ENCODE peak calls at places on chromosomes 7 and 10, in nine cellular contexts. One of them, this sample, is unnamed.

GRCh38 chr10:32237644-32238345 is 109.2 kb downstream of the EPC1 start:
- DNase-seq in suprapubic skin: no peak
- DNase-seq in breast epithelium: no peak
- DNase-seq in endothelial cell: no peak
- DNase-seq in lower leg skin: no peak
- DNase-seq in ascending aorta: no peak
- DNase-seq in body of pancreas: no peak
- DNase-seq in psoas muscle: no peak
- DNase-seq in pancreas: no peak
- DNase-seq in this sample: no peak

GRCh38 chr7:107118109-107118900 is 50.5 kb upstream of the HBP1 start:
- DNase-seq in suprapubic skin: no peak
- DNase-seq in breast epithelium: no peak
- DNase-seq in endothelial cell: no peak
- DNase-seq in lower leg skin: no peak
- DNase-seq in ascending aorta: no peak
- DNase-seq in body of pancreas: no peak
- DNase-seq in psoas muscle: no peak
- DNase-seq in pancreas: no peak
- DNase-seq in this sample: no peak

GRCh38 chr7:86786376-86786775 is 142.7 kb downstream of the GRM3 start:
- DNase-seq in suprapubic skin: no peak
- DNase-seq in breast epithelium: no peak
- DNase-seq in endothelial cell: no peak
- DNase-seq in lower leg skin: no peak
- DNase-seq in ascending aorta: no peak
- DNase-seq in body of pancreas: no peak
- DNase-seq in psoas muscle: peak; percentile 42
- DNase-seq in pancreas: no peak
- DNase-seq in this sample: peak; percentile 67

GRCh38 chr10:91352760-91353159 is 57.4 kb upstream of the HECTD2 start:
- DNase-seq in suprapubic skin: no peak
- DNase-seq in breast epithelium: no peak
- DNase-seq in endothelial cell: no peak
- DNase-seq in lower leg skin: no peak
- DNase-seq in ascending aorta: no peak
- DNase-seq in body of pancreas: no peak
- DNase-seq in psoas muscle: no peak
- DNase-seq in pancreas: no peak
- DNase-seq in this sample: no peak

GRCh38 chr10:87928996-87929395 is 65.6 kb downstream of the PTEN start:
- DNase-seq in suprapubic skin: no peak
- DNase-seq in breast epithelium: no peak
- DNase-seq in endothelial cell: no peak
- DNase-seq in lower leg skin: no peak
- DNase-seq in ascending aorta: no peak
- DNase-seq in body of pancreas: no peak
- DNase-seq in psoas muscle: no peak
- DNase-seq in pancreas: no peak
- DNase-seq in this sample: no peak

GRCh38 chr10:89479255-89479654 is 56.1 kb downstream of the SLC16A12 start:
- DNase-seq in suprapubic skin: no peak
- DNase-seq in breast epithelium: no peak
- DNase-seq in endothelial cell: no peak
- DNase-seq in lower leg skin: no peak
- DNase-seq in ascending aorta: no peak
- DNase-seq in body of pancreas: no peak
- DNase-seq in psoas muscle: no peak
- DNase-seq in pancreas: no peak
- DNase-seq in this sample: no peak

GRCh38 chr10:117226813-117227451 is 14.0 kb upstream of the SLC18A2 start:
- DNase-seq in suprapubic skin: no peak
- DNase-seq in breast epithelium: no peak
- DNase-seq in endothelial cell: peak; percentile 55
- DNase-seq in lower leg skin: no peak
- DNase-seq in ascending aorta: no peak
- DNase-seq in body of pancreas: peak; percentile 59
- DNase-seq in psoas muscle: no peak
- DNase-seq in pancreas: no peak
- DNase-seq in this sample: no peak

GRCh38 chr7:93228302-93228701 is 2.0 kb upstream of the HEPACAM2 start:
- DNase-seq in suprapubic skin: no peak
- DNase-seq in breast epithelium: no peak
- DNase-seq in endothelial cell: peak; percentile 12
- DNase-seq in lower leg skin: no peak
- DNase-seq in ascending aorta: no peak
- DNase-seq in body of pancreas: no peak
- DNase-seq in psoas muscle: no peak
- DNase-seq in pancreas: no peak
- DNase-seq in this sample: no peak

GRCh38 chr10:115063702-115064479 is 29.3 kb upstream of the ATRNL1 start:
- DNase-seq in suprapubic skin: no peak
- DNase-seq in breast epithelium: no peak
- DNase-seq in endothelial cell: no peak
- DNase-seq in lower leg skin: no peak
- DNase-seq in ascending aorta: no peak
- DNase-seq in body of pancreas: no peak
- DNase-seq in psoas muscle: no peak
- DNase-seq in pancreas: no peak
- DNase-seq in this sample: no peak

GRCh38 chr10:101070098-101070497 is 8.3 kb downstream of the KAZALD1 start:
- DNase-seq in suprapubic skin: no peak
- DNase-seq in breast epithelium: no peak
- DNase-seq in endothelial cell: no peak
- DNase-seq in lower leg skin: no peak
- DNase-seq in ascending aorta: no peak
- DNase-seq in body of pancreas: no peak
- DNase-seq in psoas muscle: no peak
- DNase-seq in pancreas: no peak
- DNase-seq in this sample: no peak

GRCh38 chr10:23294638-23295247 is 49.9 kb downstream of the C10orf67 start:
- DNase-seq in suprapubic skin: no peak
- DNase-seq in breast epithelium: no peak
- DNase-seq in endothelial cell: no peak
- DNase-seq in lower leg skin: no peak
- DNase-seq in ascending aorta: no peak
- DNase-seq in body of pancreas: no peak
- DNase-seq in psoas muscle: no peak
- DNase-seq in pancreas: no peak
- DNase-seq in this sample: no peak

GRCh38 chr10:119502214-119502613 is 40.3 kb downstream of the RGS10 start:
- DNase-seq in suprapubic skin: no peak
- DNase-seq in breast epithelium: no peak
- DNase-seq in endothelial cell: no peak
- DNase-seq in lower leg skin: no peak
- DNase-seq in ascending aorta: no peak
- DNase-seq in body of pancreas: peak; percentile 11
- DNase-seq in psoas muscle: no peak
- DNase-seq in pancreas: no peak
- DNase-seq in this sample: no peak

GRCh38 chr7:150417863-150418262 is 32.6 kb upstream of the GIMAP8 start:
- DNase-seq in suprapubic skin: peak; percentile 37
- DNase-seq in breast epithelium: peak; percentile 7
- DNase-seq in endothelial cell: no peak
- DNase-seq in lower leg skin: peak; percentile 3
- DNase-seq in ascending aorta: no peak
- DNase-seq in body of pancreas: no peak
- DNase-seq in psoas muscle: no peak
- DNase-seq in pancreas: no peak
- DNase-seq in this sample: no peak
- TF ChIP-seq CTCF in suprapubic skin: no peak
- TF ChIP-seq CTCF in breast epithelium: no peak
- TF ChIP-seq CTCF in endothelial cell: no peak
- TF ChIP-seq CTCF in lower leg skin: no peak
- TF ChIP-seq CTCF in ascending aorta: no peak
- TF ChIP-seq CTCF in body of pancreas: no peak
- TF ChIP-seq CTCF in psoas muscle: no peak
- TF ChIP-seq CTCF in pancreas: no peak
- TF ChIP-seq CTCF in this sample: no peak

GRCh38 chr7:128020161-128020560 is 11.1 kb downstream of the LRRC4 start:
- DNase-seq in suprapubic skin: no peak
- DNase-seq in breast epithelium: no peak
- DNase-seq in endothelial cell: peak; percentile 57
- DNase-seq in lower leg skin: no peak
- DNase-seq in ascending aorta: no peak
- DNase-seq in body of pancreas: no peak
- DNase-seq in psoas muscle: no peak
- DNase-seq in pancreas: no peak
- DNase-seq in this sample: no peak
- TF ChIP-seq CTCF in suprapubic skin: no peak
- TF ChIP-seq CTCF in breast epithelium: no peak
- TF ChIP-seq CTCF in endothelial cell: peak; percentile 90
- TF ChIP-seq CTCF in lower leg skin: no peak
- TF ChIP-seq CTCF in ascending aorta: no peak
- TF ChIP-seq CTCF in body of pancreas: no peak
- TF ChIP-seq CTCF in psoas muscle: no peak
- TF ChIP-seq CTCF in pancreas: no peak
- TF ChIP-seq CTCF in this sample: peak; percentile 57

GRCh38 chr10:83375274-83375673 is 764.0 kb upstream of the GHITM start:
- DNase-seq in suprapubic skin: no peak
- DNase-seq in breast epithelium: no peak
- DNase-seq in endothelial cell: no peak
- DNase-seq in lower leg skin: no peak
- DNase-seq in ascending aorta: no peak
- DNase-seq in body of pancreas: no peak
- DNase-seq in psoas muscle: no peak
- DNase-seq in pancreas: no peak
- DNase-seq in this sample: no peak

GRCh38 chr10:83374741-83375140 is 764.6 kb upstream of the GHITM start:
- DNase-seq in suprapubic skin: no peak
- DNase-seq in breast epithelium: no peak
- DNase-seq in endothelial cell: no peak
- DNase-seq in lower leg skin: no peak
- DNase-seq in ascending aorta: no peak
- DNase-seq in body of pancreas: no peak
- DNase-seq in psoas muscle: no peak
- DNase-seq in pancreas: no peak
- DNase-seq in this sample: no peak

GRCh38 chr10:83372646-83373045 is 766.7 kb upstream of the GHITM start:
- DNase-seq in suprapubic skin: no peak
- DNase-seq in breast epithelium: no peak
- DNase-seq in endothelial cell: no peak
- DNase-seq in lower leg skin: no peak
- DNase-seq in ascending aorta: no peak
- DNase-seq in body of pancreas: no peak
- DNase-seq in psoas muscle: no peak
- DNase-seq in pancreas: no peak
- DNase-seq in this sample: no peak

GRCh38 chr10:83371696-83372490 is 767.4 kb upstream of the GHITM start:
- DNase-seq in suprapubic skin: no peak
- DNase-seq in breast epithelium: no peak
- DNase-seq in endothelial cell: no peak
- DNase-seq in lower leg skin: no peak
- DNase-seq in ascending aorta: no peak
- DNase-seq in body of pancreas: no peak
- DNase-seq in psoas muscle: no peak
- DNase-seq in pancreas: no peak
- DNase-seq in this sample: no peak

GRCh38 chr10:83373659-83374058 is 765.6 kb upstream of the GHITM start:
- DNase-seq in suprapubic skin: no peak
- DNase-seq in breast epithelium: no peak
- DNase-seq in endothelial cell: peak; percentile 16
- DNase-seq in lower leg skin: no peak
- DNase-seq in ascending aorta: no peak
- DNase-seq in body of pancreas: peak; percentile 16
- DNase-seq in psoas muscle: no peak
- DNase-seq in pancreas: no peak
- DNase-seq in this sample: no peak
- TF ChIP-seq CTCF in suprapubic skin: no peak
- TF ChIP-seq CTCF in breast epithelium: no peak
- TF ChIP-seq CTCF in endothelial cell: peak; percentile 51
- TF ChIP-seq CTCF in lower leg skin: no peak
- TF ChIP-seq CTCF in ascending aorta: no peak
- TF ChIP-seq CTCF in body of pancreas: no peak
- TF ChIP-seq CTCF in psoas muscle: no peak
- TF ChIP-seq CTCF in pancreas: no peak
- TF ChIP-seq CTCF in this sample: peak; percentile 67

GRCh38 chr7:8441602-8442294 is 8.3 kb downstream of the NXPH1 start:
- DNase-seq in suprapubic skin: no peak
- DNase-seq in breast epithelium: no peak
- DNase-seq in endothelial cell: no peak
- DNase-seq in lower leg skin: no peak
- DNase-seq in ascending aorta: no peak
- DNase-seq in body of pancreas: no peak
- DNase-seq in psoas muscle: no peak
- DNase-seq in pancreas: no peak
- DNase-seq in this sample: no peak

GRCh38 chr7:8441106-8441590 is 7.7 kb downstream of the NXPH1 start:
- DNase-seq in suprapubic skin: no peak
- DNase-seq in breast epithelium: no peak
- DNase-seq in endothelial cell: no peak
- DNase-seq in lower leg skin: no peak
- DNase-seq in ascending aorta: no peak
- DNase-seq in body of pancreas: no peak
- DNase-seq in psoas muscle: no peak
- DNase-seq in pancreas: no peak
- DNase-seq in this sample: no peak

GRCh38 chr7:8442295-8442813 is 8.9 kb downstream of the NXPH1 start:
- DNase-seq in suprapubic skin: no peak
- DNase-seq in breast epithelium: no peak
- DNase-seq in endothelial cell: no peak
- DNase-seq in lower leg skin: no peak
- DNase-seq in ascending aorta: no peak
- DNase-seq in body of pancreas: no peak
- DNase-seq in psoas muscle: no peak
- DNase-seq in pancreas: no peak
- DNase-seq in this sample: no peak

GRCh38 chr7:8442814-8443304 is 9.4 kb downstream of the NXPH1 start:
- DNase-seq in suprapubic skin: no peak
- DNase-seq in breast epithelium: no peak
- DNase-seq in endothelial cell: peak; percentile 95
- DNase-seq in lower leg skin: no peak
- DNase-seq in ascending aorta: no peak
- DNase-seq in body of pancreas: peak; percentile 83
- DNase-seq in psoas muscle: peak; percentile 56
- DNase-seq in pancreas: peak; percentile 88
- DNase-seq in this sample: peak; percentile 86

DNA sequence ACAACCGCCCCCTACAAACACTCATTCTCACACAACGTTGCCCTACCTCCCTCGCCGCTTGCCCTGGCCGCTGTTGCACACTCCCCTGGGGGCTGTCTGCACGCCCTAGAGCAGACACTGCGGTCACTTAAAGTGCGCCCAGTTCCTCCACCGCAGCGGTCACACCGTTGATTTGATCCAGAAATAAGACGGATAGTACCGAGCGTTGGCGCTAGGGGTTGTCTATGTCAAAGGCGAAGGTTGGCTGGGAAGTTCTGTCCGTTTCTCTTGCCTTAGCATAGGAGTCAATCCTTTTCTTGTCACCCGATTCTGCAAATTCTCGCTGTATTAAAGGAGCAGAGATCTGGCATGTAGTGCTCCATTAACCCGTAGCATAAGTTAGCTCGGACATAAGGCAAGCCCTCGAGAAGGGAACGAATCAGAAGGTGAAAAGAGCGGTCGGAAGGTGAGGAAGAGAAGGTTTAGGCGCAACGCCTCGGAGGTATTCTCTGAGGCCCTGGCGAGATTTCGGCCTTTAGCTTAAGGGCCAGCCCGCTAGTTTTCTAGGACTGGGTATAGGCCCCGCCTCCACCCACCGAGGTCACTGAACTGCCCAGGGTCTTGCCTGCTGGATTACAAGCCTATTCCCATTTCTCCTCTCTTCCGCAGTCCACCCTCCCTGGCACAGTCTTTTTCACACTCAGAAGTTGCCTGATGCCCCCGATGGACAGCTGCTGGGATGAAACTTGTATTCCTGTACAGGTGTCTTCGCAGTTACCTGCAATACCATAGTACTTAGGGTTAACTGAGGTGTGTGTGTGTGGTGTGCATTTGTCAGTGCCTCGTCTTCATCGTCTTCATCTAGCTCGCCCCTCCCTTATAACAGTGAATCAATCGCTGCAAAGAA is 10.7 kb downstream of the NXPH1 start:
- DNase-seq in suprapubic skin: no peak
- DNase-seq in breast epithelium: no peak
- DNase-seq in endothelial cell: peak; percentile 69
- DNase-seq in lower leg skin: no peak
- DNase-seq in ascending aorta: no peak
- DNase-seq in body of pancreas: peak; percentile 43
- DNase-seq in psoas muscle: no peak
- DNase-seq in pancreas: no peak
- DNase-seq in this sample: no peak
- TF ChIP-seq CTCF in suprapubic skin: no peak
- TF ChIP-seq CTCF in breast epithelium: no peak
- TF ChIP-seq CTCF in endothelial cell: peak; percentile 45
- TF ChIP-seq CTCF in lower leg skin: no peak
- TF ChIP-seq CTCF in ascending aorta: no peak
- TF ChIP-seq CTCF in body of pancreas: no peak
- TF ChIP-seq CTCF in psoas muscle: no peak
- TF ChIP-seq CTCF in pancreas: no peak
- TF ChIP-seq CTCF in this sample: peak; percentile 66